ENCODE peak calls at places on chromosomes 16 and 17, in nine cellular contexts. One of them, this sample, is unnamed.

GRCh38 chr16:74225278-74225677 is 71.3 kb upstream of the PSMD7 start:
- DNase-seq in mammary epithelial cell: no peak
- DNase-seq in brain microvascular endothelial cell: no peak
- DNase-seq in IMR-90: peak
- DNase-seq in dorsolateral prefrontal cortex: no peak
- DNase-seq in neural progenitor cell: no peak
- DNase-seq in GM12865: no peak
- DNase-seq in kidney: no peak
- DNase-seq in AG10803: no peak
- DNase-seq in this sample: peak

GRCh38 chr16:14301150-14302030 is 230.3 kb downstream of the MRTFB start:
- DNase-seq in mammary epithelial cell: peak
- DNase-seq in IMR-90: no peak
- DNase-seq in kidney: peak
- DNase-seq in neural progenitor cell: peak
- DNase-seq in brain microvascular endothelial cell: no peak
- DNase-seq in AG10803: peak
- DNase-seq in dorsolateral prefrontal cortex: no peak
- DNase-seq in GM12865: peak
- DNase-seq in this sample: no peak

GRCh38 chr16:67393111-67393789 is at the start of gene TPPP3:
- DNase-seq in GM12865: peak
- DNase-seq in mammary epithelial cell: peak
- DNase-seq in neural progenitor cell: peak
- DNase-seq in AG10803: peak
- DNase-seq in kidney: peak
- DNase-seq in dorsolateral prefrontal cortex: peak
- DNase-seq in brain microvascular endothelial cell: peak
- DNase-seq in IMR-90: peak
- DNase-seq in this sample: peak

GRCh38 chr16:27083861-27084261 is 17.1 kb downstream of the C16orf82 start:
- DNase-seq in IMR-90: no peak
- DNase-seq in GM12865: no peak
- DNase-seq in mammary epithelial cell: no peak
- DNase-seq in brain microvascular endothelial cell: no peak
- DNase-seq in neural progenitor cell: peak
- DNase-seq in AG10803: no peak
- DNase-seq in dorsolateral prefrontal cortex: no peak
- DNase-seq in kidney: no peak
- DNase-seq in this sample: no peak

GRCh38 chr16:74825941-74826340 is 51.3 kb upstream of the FA2H start:
- DNase-seq in GM12865: no peak
- DNase-seq in IMR-90: no peak
- DNase-seq in dorsolateral prefrontal cortex: no peak
- DNase-seq in AG10803: no peak
- DNase-seq in mammary epithelial cell: peak
- DNase-seq in brain microvascular endothelial cell: no peak
- DNase-seq in neural progenitor cell: no peak
- DNase-seq in kidney: no peak
- DNase-seq in this sample: no peak

GRCh38 chr16:4455081-4455480 is 19.3 kb downstream of the NMRAL1 start:
- DNase-seq in neural progenitor cell: no peak
- DNase-seq in kidney: no peak
- DNase-seq in IMR-90: no peak
- DNase-seq in brain microvascular endothelial cell: no peak
- DNase-seq in GM12865: no peak
- DNase-seq in dorsolateral prefrontal cortex: no peak
- DNase-seq in AG10803: no peak
- DNase-seq in mammary epithelial cell: no peak
- DNase-seq in this sample: no peak

GRCh38 chr16:55488306-55488705 is 9.3 kb downstream of the MMP2 start:
- DNase-seq in mammary epithelial cell: no peak
- DNase-seq in IMR-90: no peak
- DNase-seq in neural progenitor cell: no peak
- DNase-seq in AG10803: peak
- DNase-seq in brain microvascular endothelial cell: no peak
- DNase-seq in GM12865: no peak
- DNase-seq in kidney: peak
- DNase-seq in dorsolateral prefrontal cortex: no peak
- DNase-seq in this sample: no peak

GRCh38 chr16:53865492-53865863 is 161.5 kb downstream of the FTO start:
- DNase-seq in kidney: no peak
- DNase-seq in AG10803: peak
- DNase-seq in dorsolateral prefrontal cortex: no peak
- DNase-seq in brain microvascular endothelial cell: peak
- DNase-seq in mammary epithelial cell: peak
- DNase-seq in IMR-90: no peak
- DNase-seq in GM12865: peak
- DNase-seq in neural progenitor cell: no peak
- DNase-seq in this sample: peak

GRCh38 chr16:16991711-16992110 is 479.0 kb downstream of the XYLT1 start:
- DNase-seq in IMR-90: no peak
- DNase-seq in AG10803: no peak
- DNase-seq in brain microvascular endothelial cell: no peak
- DNase-seq in mammary epithelial cell: no peak
- DNase-seq in GM12865: no peak
- DNase-seq in neural progenitor cell: no peak
- DNase-seq in dorsolateral prefrontal cortex: no peak
- DNase-seq in kidney: no peak
- DNase-seq in this sample: no peak

GRCh38 chr16:52446076-52446475 is 100.9 kb downstream of the TOX3 start:
- DNase-seq in dorsolateral prefrontal cortex: no peak
- DNase-seq in mammary epithelial cell: no peak
- DNase-seq in GM12865: no peak
- DNase-seq in IMR-90: no peak
- DNase-seq in AG10803: no peak
- DNase-seq in brain microvascular endothelial cell: no peak
- DNase-seq in neural progenitor cell: no peak
- DNase-seq in kidney: no peak
- DNase-seq in this sample: peak

GRCh38 chr17:49874911-49875310 is 27.0 kb upstream of the TAC4 start:
- DNase-seq in mammary epithelial cell: no peak
- DNase-seq in IMR-90: no peak
- DNase-seq in neural progenitor cell: no peak
- DNase-seq in brain microvascular endothelial cell: no peak
- DNase-seq in GM12865: no peak
- DNase-seq in dorsolateral prefrontal cortex: no peak
- DNase-seq in AG10803: no peak
- DNase-seq in kidney: no peak
- DNase-seq in this sample: no peak

GRCh38 chr17:20282526-20283308 is 184.6 kb downstream of the LGALS9B start:
- DNase-seq in dorsolateral prefrontal cortex: no peak
- DNase-seq in neural progenitor cell: no peak
- DNase-seq in brain microvascular endothelial cell: no peak
- DNase-seq in GM12865: no peak
- DNase-seq in mammary epithelial cell: no peak
- DNase-seq in IMR-90: no peak
- DNase-seq in kidney: no peak
- DNase-seq in AG10803: no peak
- DNase-seq in this sample: no peak

GRCh38 chr16:23710504-23710903 is 2.5 kb downstream of the ERN2 start:
- DNase-seq in GM12865: no peak
- DNase-seq in mammary epithelial cell: no peak
- DNase-seq in AG10803: no peak
- DNase-seq in brain microvascular endothelial cell: no peak
- DNase-seq in IMR-90: no peak
- DNase-seq in kidney: no peak
- DNase-seq in dorsolateral prefrontal cortex: no peak
- DNase-seq in neural progenitor cell: no peak
- DNase-seq in this sample: no peak

GRCh38 chr16:74984194-74984669 is 691 bp downstream of the WDR59 start:
- DNase-seq in mammary epithelial cell: peak
- DNase-seq in AG10803: peak
- DNase-seq in IMR-90: peak
- DNase-seq in dorsolateral prefrontal cortex: no peak
- DNase-seq in brain microvascular endothelial cell: peak
- DNase-seq in neural progenitor cell: no peak
- DNase-seq in GM12865: peak
- DNase-seq in kidney: no peak
- DNase-seq in this sample: peak

GRCh38 chr17:57662644-57663308 is 82.3 kb downstream of the CCDC182 start:
- DNase-seq in mammary epithelial cell: peak
- DNase-seq in GM12865: peak
- DNase-seq in neural progenitor cell: peak
- DNase-seq in AG10803: peak
- DNase-seq in dorsolateral prefrontal cortex: peak
- DNase-seq in IMR-90: peak
- DNase-seq in brain microvascular endothelial cell: peak
- DNase-seq in kidney: peak
- DNase-seq in this sample: peak
- H3K4me3 ChIP-seq in mammary epithelial cell: peak
- H3K4me3 ChIP-seq in GM12865: peak
- H3K4me3 ChIP-seq in neural progenitor cell: peak
- H3K4me3 ChIP-seq in AG10803: peak
- H3K4me3 ChIP-seq in dorsolateral prefrontal cortex: peak
- H3K4me3 ChIP-seq in IMR-90: peak
- H3K4me3 ChIP-seq in brain microvascular endothelial cell: peak
- H3K4me3 ChIP-seq in kidney: peak
- H3K4me3 ChIP-seq in this sample: peak

GRCh38 chr16:83955218-83956130 is 2.4 kb downstream of the OSGIN1 start:
- DNase-seq in mammary epithelial cell: no peak
- DNase-seq in kidney: peak
- DNase-seq in dorsolateral prefrontal cortex: no peak
- DNase-seq in neural progenitor cell: no peak
- DNase-seq in brain microvascular endothelial cell: peak
- DNase-seq in GM12865: no peak
- DNase-seq in AG10803: peak
- DNase-seq in IMR-90: peak
- DNase-seq in this sample: peak

GRCh38 chr16:83957296-83957855 is 4.3 kb downstream of the OSGIN1 start:
- DNase-seq in AG10803: no peak
- DNase-seq in brain microvascular endothelial cell: no peak
- DNase-seq in kidney: no peak
- DNase-seq in GM12865: no peak
- DNase-seq in mammary epithelial cell: no peak
- DNase-seq in neural progenitor cell: no peak
- DNase-seq in IMR-90: no peak
- DNase-seq in dorsolateral prefrontal cortex: no peak
- DNase-seq in this sample: no peak

GRCh38 chr16:83958137-83958810 is 5.2 kb downstream of the OSGIN1 start:
- DNase-seq in AG10803: no peak
- DNase-seq in neural progenitor cell: no peak
- DNase-seq in brain microvascular endothelial cell: peak
- DNase-seq in GM12865: no peak
- DNase-seq in dorsolateral prefrontal cortex: no peak
- DNase-seq in mammary epithelial cell: no peak
- DNase-seq in IMR-90: peak
- DNase-seq in kidney: no peak
- DNase-seq in this sample: no peak

GRCh38 chr16:83954577-83955016 is 1.6 kb downstream of the OSGIN1 start:
- DNase-seq in brain microvascular endothelial cell: peak
- DNase-seq in neural progenitor cell: no peak
- DNase-seq in IMR-90: peak
- DNase-seq in kidney: peak
- DNase-seq in AG10803: peak
- DNase-seq in GM12865: no peak
- DNase-seq in dorsolateral prefrontal cortex: no peak
- DNase-seq in mammary epithelial cell: peak
- DNase-seq in this sample: peak

DNA sequence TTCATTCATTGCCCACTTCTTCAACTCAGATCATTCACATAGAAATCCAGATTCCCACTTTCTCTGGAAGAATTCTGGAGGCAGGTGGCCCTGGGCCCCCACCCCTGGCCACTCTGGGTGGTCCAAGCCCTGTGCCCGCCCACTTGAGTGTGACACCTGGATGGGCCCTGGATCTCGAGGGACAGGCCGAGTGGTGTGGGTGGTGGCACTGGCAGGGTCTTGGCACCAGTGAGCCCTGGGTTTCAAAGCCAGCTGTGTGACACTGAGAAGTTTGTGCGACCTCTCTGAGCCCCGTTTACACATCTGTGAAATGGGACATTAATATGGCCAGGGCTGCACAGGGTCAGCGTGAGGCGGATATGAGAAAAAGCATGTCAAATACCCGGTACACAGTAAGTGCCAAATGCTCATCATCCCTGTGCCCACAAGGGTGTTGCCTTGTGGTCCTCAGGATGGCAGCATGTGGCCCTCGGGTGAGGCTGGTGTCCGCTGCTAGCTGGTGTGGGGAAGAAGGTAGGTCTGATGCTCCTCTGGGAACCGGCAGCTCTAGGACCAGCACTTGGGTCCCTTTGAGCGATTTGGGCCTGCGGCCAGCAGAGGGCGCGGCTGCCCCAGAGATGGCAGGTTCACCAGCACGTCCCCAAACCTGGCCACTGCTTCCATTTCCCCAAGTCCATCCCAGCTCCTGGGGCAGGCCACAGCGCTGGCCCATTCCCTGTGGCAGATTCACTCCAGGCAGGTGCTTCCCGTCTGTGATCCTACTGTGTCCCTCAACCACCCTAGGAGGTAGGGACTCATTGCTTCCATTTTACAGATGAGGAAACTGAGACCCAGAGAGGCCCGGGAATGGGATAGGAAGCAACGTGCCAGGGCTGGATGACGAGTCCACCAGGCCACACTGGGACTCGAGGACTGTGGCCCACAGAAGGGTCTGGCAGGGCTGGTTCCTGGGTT is 3.6 kb downstream of the OSGIN1 start:
- DNase-seq in brain microvascular endothelial cell: peak
- DNase-seq in GM12865: peak
- DNase-seq in kidney: peak
- DNase-seq in AG10803: peak
- DNase-seq in dorsolateral prefrontal cortex: peak
- DNase-seq in mammary epithelial cell: peak
- DNase-seq in IMR-90: peak
- DNase-seq in neural progenitor cell: peak
- DNase-seq in this sample: peak
- TF ChIP-seq CTCF in brain microvascular endothelial cell: peak
- TF ChIP-seq CTCF in GM12865: peak
- TF ChIP-seq CTCF in kidney: peak
- TF ChIP-seq CTCF in AG10803: peak
- TF ChIP-seq CTCF in dorsolateral prefrontal cortex: peak
- TF ChIP-seq CTCF in mammary epithelial cell: peak
- TF ChIP-seq CTCF in IMR-90: peak
- TF ChIP-seq CTCF in neural progenitor cell: peak
- TF ChIP-seq CTCF in this sample: peak

DNA sequence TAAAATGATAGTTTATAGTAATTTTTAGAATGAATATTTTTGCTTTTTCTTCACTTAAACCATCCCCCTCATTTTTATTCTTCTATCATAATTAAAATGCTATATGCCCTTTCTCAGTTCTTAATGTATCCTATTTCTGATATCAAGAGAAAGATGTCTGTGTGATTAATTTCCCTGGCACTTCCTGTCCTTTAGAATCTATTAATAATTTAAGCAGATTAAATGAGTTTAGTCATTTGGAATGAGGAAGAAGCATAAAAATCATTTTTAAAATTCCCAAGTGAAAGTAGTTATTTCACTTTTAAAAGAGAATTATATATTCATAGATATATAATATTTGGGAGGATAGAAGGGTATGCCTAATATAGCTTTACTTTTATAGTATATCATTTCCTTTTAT is 27.8 kb upstream of the CDR2 start:
- DNase-seq in kidney: no peak
- DNase-seq in GM12865: no peak
- DNase-seq in AG10803: no peak
- DNase-seq in neural progenitor cell: no peak
- DNase-seq in mammary epithelial cell: no peak
- DNase-seq in brain microvascular endothelial cell: no peak
- DNase-seq in dorsolateral prefrontal cortex: no peak
- DNase-seq in IMR-90: peak
- DNase-seq in this sample: no peak
- H3K4me3 ChIP-seq in kidney: no peak
- H3K4me3 ChIP-seq in GM12865: no peak
- H3K4me3 ChIP-seq in AG10803: no peak
- H3K4me3 ChIP-seq in neural progenitor cell: no peak
- H3K4me3 ChIP-seq in mammary epithelial cell: no peak
- H3K4me3 ChIP-seq in brain microvascular endothelial cell: no peak
- H3K4me3 ChIP-seq in dorsolateral prefrontal cortex: no peak
- H3K4me3 ChIP-seq in IMR-90: no peak
- H3K4me3 ChIP-seq in this sample: no peak

GRCh38 chr17:39939588-39940419 is 12.3 kb downstream of the LRRC3C start:
- DNase-seq in GM12865: peak
- DNase-seq in neural progenitor cell: peak
- DNase-seq in mammary epithelial cell: peak
- DNase-seq in brain microvascular endothelial cell: peak
- DNase-seq in dorsolateral prefrontal cortex: no peak
- DNase-seq in kidney: no peak
- DNase-seq in IMR-90: peak
- DNase-seq in AG10803: peak
- DNase-seq in this sample: peak
- TF ChIP-seq CTCF in GM12865: peak
- TF ChIP-seq CTCF in neural progenitor cell: peak
- TF ChIP-seq CTCF in mammary epithelial cell: peak
- TF ChIP-seq CTCF in brain microvascular endothelial cell: peak
- TF ChIP-seq CTCF in dorsolateral prefrontal cortex: peak
- TF ChIP-seq CTCF in kidney: peak
- TF ChIP-seq CTCF in IMR-90: peak
- TF ChIP-seq CTCF in AG10803: peak
- TF ChIP-seq CTCF in this sample: peak

This sample was measured in fibroblast of pulmonary artery.